ENCODE peak calls at places on chromosomes 16 and 17, in six cellular contexts. U, V, Q, L, G and T are unnamed samples.
A peak's percentile ranks its signal among the peaks of the same experiment; 100 is the strongest.

GRCh38 chr16:82031116-82032084 is 3.7 kb upstream of the HSD17B2 start:
- DNase-seq in U (peak; percentile 64), V (no peak), Q (no peak), L (no peak), G (no peak), T (no peak)

GRCh38 chr16:27452569-27453475 is 50.8 kb downstream of the IL21R start:
- DNase-seq in U (no peak), V (no peak), Q (no peak), L (no peak), G (no peak), T (no peak)

GRCh38 chr17:58302919-58303551 is 22.3 kb upstream of the MPO start:
- DNase-seq in U (no peak), V (no peak), Q (no peak), L (peak; percentile 71), G (peak; percentile 37), T (no peak)

GRCh38 chr16:89105599-89106151 is 12.0 kb downstream of the ACSF3 start:
- DNase-seq in U (no peak), V (no peak), Q (no peak), L (peak; percentile 26), G (no peak), T (no peak)

GRCh38 chr16:72241930-72242329 is 70.0 kb upstream of the PMFBP1 start:
- DNase-seq in U (peak; percentile 48), V (peak; percentile 29), Q (peak; percentile 19), L (no peak), G (no peak), T (peak; percentile 18)

GRCh38 chr17:78839173-78839761 is 1.3 kb downstream of the USP36 start:
- DNase-seq in U (no peak), V (no peak), Q (no peak), L (no peak), G (no peak), T (no peak)

GRCh38 chr16:351804-352520 is 561 bp downstream of the AXIN1 start:
- DNase-seq in U (peak; percentile 61), V (peak; percentile 54), Q (peak; percentile 46), L (no peak), G (no peak), T (no peak)

GRCh38 chr17:8785547-8786412 is 13.4 kb downstream of the MFSD6L start:
- DNase-seq in U (peak; percentile 86), V (peak; percentile 92), Q (peak; percentile 79), L (peak; percentile 89), G (peak; percentile 72), T (no peak)

GRCh38 chr17:56891751-56892150 is 22.1 kb downstream of the TRIM25 start:
- DNase-seq in U (peak; percentile 22), V (peak; percentile 20), Q (peak; percentile 36), L (no peak), G (no peak), T (no peak)

GRCh38 chr16:85986931-85987749 is 88.2 kb downstream of the IRF8 start:
- DNase-seq in U (peak; percentile 69), V (peak; percentile 56), Q (peak; percentile 50), L (peak; percentile 64), G (no peak), T (no peak)

GRCh38 chr17:43661699-43662431 is at the start of gene MEOX1:
- DNase-seq in U (no peak), V (peak; percentile 59), Q (no peak), L (no peak), G (no peak), T (no peak)

GRCh38 chr17:74729368-74729767 is 7.7 kb upstream of the RAB37 start:
- DNase-seq in U (no peak), V (no peak), Q (no peak), L (no peak), G (no peak), T (no peak)

GRCh38 chr17:65011047-65011446 is 45.5 kb downstream of the GNA13 start:
- DNase-seq in U (no peak), V (no peak), Q (no peak), L (no peak), G (no peak), T (no peak)

GRCh38 chr17:68812876-68813584 is 142.2 kb downstream of the ABCA8 start:
- DNase-seq in U (no peak), V (no peak), Q (no peak), L (no peak), G (no peak), T (no peak)

GRCh38 chr16:86517652-86518258 is 7.4 kb downstream of the FOXF1 start:
- DNase-seq in U (peak; percentile 80), V (peak; percentile 80), Q (peak; percentile 64), L (no peak), G (peak; percentile 91), T (peak; percentile 12)

GRCh38 chr17:41020346-41020745 is 6.7 kb downstream of the KRTAP1-5 start:
- DNase-seq in U (no peak), V (no peak), Q (no peak), L (no peak), G (no peak), T (no peak)

GRCh38 chr16:53090591-53091507 is 36.1 kb downstream of the CHD9 start:
- DNase-seq in U (peak; percentile 23), V (no peak), Q (peak; percentile 88), L (peak; percentile 95), G (no peak), T (peak; percentile 82)